ENCODE peak calls at places on chromosome 14, in eight cellular contexts. S, T, K, C, O, J, B and D are unnamed samples.

GRCh38 chr14:51071851-51072250 is 23.1 kb downstream of the TRIM9 start:
- DNase-seq in B (no peak), J (no peak), O (no peak), T (no peak), K (no peak), S (no peak), C (no peak), D (no peak)

GRCh38 chr14:69356903-69357543 is 41.1 kb downstream of the ERH start:
- DNase-seq in K (no peak), C (no peak), S (no peak), O (no peak), T (no peak), B (no peak), J (no peak), D (no peak)

GRCh38 chr14:22227084-22227483 is 361.9 kb downstream of the DAD1 start:
- DNase-seq in B (no peak), S (no peak), O (no peak), J (no peak), T (no peak), K (no peak), C (no peak), D (no peak)

GRCh38 chr14:23401331-23401730 is 6.7 kb downstream of the MYH6 start:
- DNase-seq in B (no peak), T (no peak), O (no peak), K (no peak), J (no peak), C (no peak), S (no peak), D (no peak)

GRCh38 chr14:100737526-100737925 is 10.8 kb downstream of the DLK1 start:
- DNase-seq in J (no peak), S (no peak), T (no peak), B (no peak), O (no peak), K (peak; percentile 65), C (no peak), D (no peak)

GRCh38 chr14:58430156-58430555 is 2.6 kb downstream of the KIAA0586 start:
- DNase-seq in T (no peak), K (no peak), B (peak; percentile 25), J (peak; percentile 42), C (no peak), S (no peak), O (no peak), D (peak; percentile 81)

GRCh38 chr14:64997108-64997794 is 10.6 kb downstream of the FNTB start:
- DNase-seq in S (no peak), C (no peak), B (no peak), T (no peak), O (peak; percentile 33), K (no peak), J (peak; percentile 22), D (no peak)

GRCh38 chr14:96470331-96470730 is 31.9 kb upstream of the PAPOLA start:
- DNase-seq in T (peak; percentile 59), C (no peak), B (no peak), S (no peak), O (no peak), K (no peak), J (no peak), D (no peak)

GRCh38 chr14:87049886-87050820 is 942.8 kb downstream of the GALC start:
- DNase-seq in S (no peak), T (peak; percentile 13), B (peak; percentile 43), C (no peak), J (peak; percentile 3), O (no peak), K (no peak), D (peak; percentile 3)

GRCh38 chr14:62015945-62016344 is 253.7 kb downstream of the SNAPC1 start:
- DNase-seq in K (no peak), S (no peak), T (no peak), B (peak; percentile 78), O (no peak), C (no peak), J (no peak), D (peak; percentile 77)

GRCh38 chr14:63513756-63514155 is 29.4 kb downstream of the PPP2R5E start:
- DNase-seq in J (no peak), K (no peak), C (no peak), T (no peak), B (no peak), S (no peak), O (no peak), D (no peak)

GRCh38 chr14:66974397-66975025 is 214.7 kb upstream of the GARIN2 start:
- DNase-seq in O (no peak), T (no peak), K (no peak), B (peak; percentile 91), C (no peak), J (no peak), S (no peak), D (peak; percentile 86)

GRCh38 chr14:54724772-54725325 is 157.9 kb downstream of the SAMD4A start:
- DNase-seq in T (no peak), S (no peak), K (no peak), J (no peak), O (no peak), B (no peak), C (no peak), D (no peak)

GRCh38 chr14:22524784-22525161 is 64.3 kb downstream of the DAD1 start:
- DNase-seq in C (no peak), B (no peak), O (no peak), S (no peak), T (no peak), J (no peak), K (no peak), D (peak; percentile 55)